ENCODE peak calls at places on chromosomes 3 and 15, in four cellular contexts. C is IMR-90, B is keratinocyte, Z is K562. F is an unnamed sample. For H3K9me1, the result is how much of the 10 kb centered on the place peaks cover.

GRCh38 chr3:170355738-170356595 is 1.5 kb upstream of the SKIL start:
- DNase-seq in C (peak), B (no peak), Z (peak), F (peak)

GRCh38 chr15:65738649-65739048 is 53.4 kb downstream of the DENND4A start:
- DNase-seq in C (no peak), B (no peak), Z (no peak), F (peak)

GRCh38 chr3:149967067-149967685 is 3.5 kb downstream of the PFN2 start:
- DNase-seq in C (peak), B (no peak), Z (peak), F (peak)

GRCh38 chr3:41362638-41363559 is 163.6 kb downstream of the CTNNB1 start:
- DNase-seq in C (no peak), B (no peak), Z (no peak), F (no peak)

GRCh38 chr15:29064290-29064689 is 178.5 kb downstream of the APBA2 start:
- DNase-seq in C (no peak), B (no peak), Z (no peak), F (no peak)

GRCh38 chr15:82178061-82178460 is 84.5 kb downstream of the EFL1 start:
- DNase-seq in C (peak), B (no peak), Z (no peak), F (no peak)

GRCh38 chr3:132637590-132637989 is 22.0 kb downstream of the ACAD11 start:
- DNase-seq in C (peak), B (no peak), Z (no peak), F (peak)

GRCh38 chr3:62919784-62920183 is 44.6 kb upstream of the CADPS start:
- DNase-seq in C (no peak), B (no peak), Z (no peak), F (no peak)

GRCh38 chr15:56244811-56245576 is 1.3 kb upstream of the RFX7 start:
- DNase-seq in C (no peak), B (no peak), Z (peak), F (no peak)

DNA sequence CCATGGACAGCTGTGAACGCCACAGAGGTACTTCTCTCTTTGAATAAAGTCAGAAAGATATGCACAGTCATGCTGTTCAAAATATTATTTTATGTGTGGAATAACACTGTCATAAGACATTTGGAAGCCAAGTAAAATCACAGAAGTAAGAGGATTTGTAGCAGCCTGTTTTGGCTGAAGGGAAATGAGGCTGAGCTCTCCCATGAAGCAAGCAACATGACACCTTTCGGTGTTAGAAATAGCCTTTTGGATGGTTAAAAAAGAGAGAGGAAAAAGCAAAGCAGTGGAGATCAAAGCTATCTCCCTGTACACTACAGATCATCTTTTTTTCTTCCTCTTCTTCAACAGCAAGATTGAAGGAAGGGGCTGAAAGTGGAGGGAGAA is 755.3 kb downstream of the ROBO1 start:
- DNase-seq in C (no peak), B (no peak), Z (no peak), F (no peak)
- H3K27ac ChIP-seq in C (no peak), B (no peak), Z (no peak), F (no peak)

DNA sequence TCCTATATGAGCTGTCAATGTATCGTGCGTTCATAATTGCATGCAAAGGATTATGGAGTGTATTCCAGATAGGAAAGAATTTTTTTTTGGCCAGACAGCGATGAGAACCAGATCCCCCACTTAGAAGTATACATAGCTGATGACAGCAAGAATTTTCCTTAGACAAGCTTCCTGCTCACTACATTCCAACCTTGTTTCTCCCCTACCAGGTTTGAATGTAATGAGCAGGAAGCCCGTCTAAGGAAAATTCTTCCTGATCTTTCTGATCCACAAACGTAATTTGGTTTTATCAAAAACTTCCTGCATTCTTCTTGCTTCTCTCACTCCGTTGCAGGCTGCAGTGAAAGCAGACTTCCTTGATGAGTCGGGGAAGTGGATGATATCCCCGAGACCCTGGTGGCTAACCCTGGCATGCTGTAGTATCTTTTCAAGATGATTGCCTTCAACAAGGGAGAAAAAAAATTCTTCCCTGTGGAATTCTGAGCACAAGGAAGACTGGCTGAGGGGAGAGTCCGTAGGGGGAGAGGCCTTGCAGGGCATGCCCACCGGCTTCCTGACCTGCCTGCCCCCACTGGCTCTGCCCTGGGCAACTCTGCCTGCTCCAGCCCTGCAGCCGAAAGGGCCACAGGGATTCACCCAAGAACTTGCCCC is 243.1 kb downstream of the TLE3 start:
- DNase-seq in C (peak), B (no peak), Z (no peak), F (peak)
- H3K9me1 ChIP-seq in C (under half), B (under half), Z (under half), F (under half)

GRCh38 chr3:43496740-43497375 is 125.0 kb downstream of the ANO10 start:
- DNase-seq in C (peak), B (no peak), Z (no peak), F (peak)

GRCh38 chr3:43497905-43498365 is 123.9 kb downstream of the ANO10 start:
- DNase-seq in C (peak), B (no peak), Z (no peak), F (peak)

GRCh38 chr3:43503067-43503728 is 118.6 kb downstream of the ANO10 start:
- DNase-seq in C (peak), B (no peak), Z (no peak), F (peak)

GRCh38 chr3:43499256-43499655 is 122.6 kb downstream of the ANO10 start:
- DNase-seq in C (no peak), B (no peak), Z (no peak), F (peak)

DNA sequence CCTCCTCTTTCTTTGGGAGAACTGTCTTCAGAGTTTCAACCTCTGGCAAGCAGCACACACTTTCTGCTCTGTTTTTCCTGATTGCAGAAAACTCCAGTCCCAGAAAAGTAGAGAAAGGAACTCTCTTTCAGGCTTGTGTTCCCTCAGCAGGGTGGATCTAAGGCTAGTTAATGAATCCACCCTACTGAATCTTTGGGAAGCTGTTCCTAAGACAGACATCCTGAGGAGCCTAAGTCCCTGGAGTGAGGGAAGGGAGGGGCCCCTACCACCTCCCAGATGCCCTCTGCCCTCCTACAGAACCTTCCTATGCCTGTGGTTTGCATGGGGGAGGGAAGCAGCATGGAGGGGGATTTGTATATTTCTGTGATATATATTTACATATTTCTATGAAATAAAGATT is 124.4 kb downstream of the ANO10 start:
- DNase-seq in C (no peak), B (no peak), Z (no peak), F (no peak)
- H3K27ac ChIP-seq in C (peak), B (peak), Z (no peak), F (peak)

GRCh38 chr3:129627350-129628168 is 21.1 kb upstream of the PLXND1 start:
- DNase-seq in C (peak), B (no peak), Z (no peak), F (peak)
- H3K9me1 ChIP-seq in C (under half), B (under half), Z (under half), F (under half)

DNA sequence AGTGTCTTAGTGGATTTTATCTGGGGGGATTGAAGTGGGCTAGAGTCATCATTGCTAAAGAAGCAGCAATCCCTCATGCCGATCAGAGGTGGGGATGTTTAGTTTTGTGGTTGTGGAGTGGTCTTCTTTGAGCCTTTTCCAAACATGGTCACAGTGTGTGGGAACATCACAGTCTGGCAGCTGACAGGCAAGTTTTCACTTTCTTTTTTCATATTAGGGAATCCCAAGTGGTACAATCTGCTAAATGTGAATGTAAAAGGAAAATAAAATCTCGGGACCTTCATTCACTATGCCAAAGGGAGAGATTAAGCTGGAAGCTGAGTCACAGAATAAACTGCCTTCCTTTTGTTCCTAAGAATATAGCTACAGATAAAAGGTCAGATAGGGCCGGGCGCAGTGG is 10.4 kb upstream of the CX3CR1 start:
- DNase-seq in C (no peak), B (no peak), Z (no peak), F (peak)
- H3K27ac ChIP-seq in C (no peak), B (no peak), Z (no peak), F (no peak)

GRCh38 chr15:45594835-45595530 is 7.8 kb downstream of the BLOC1S6 start:
- DNase-seq in C (no peak), B (no peak), Z (no peak), F (no peak)
- H3K9me1 ChIP-seq in C (under half), B (under half), Z (under half), F (under half)

F was measured in endothelial cell of umbilical vein.